ENCODE peak calls at places on chromosomes 16 and 17, in nine cellular contexts. W is iris pigment epithelial cell; V is CD8-positive, alpha-beta T cell; C is SJCRH30; M is activated gamma-delta T cell treated with anti-CD3 and anti-CD28 coated beads, Interleukin-2, amount 50 U/mL, for 16 hours; P is left colon; S is thoracic aorta; D is activated CD8-positive, alpha-beta T cell treated with anti-CD3 and anti-CD28 coated beads for 36 hours; G is activated CD8-positive, alpha-beta memory T cell treated with anti-CD3 and anti-CD28 coated beads, Interleukin-2, amount 50 U/mL, for 48 hours. X is an unnamed sample.

GRCh38 chr16:85234310-85235235 is 122.3 kb upstream of the CIBAR2 start:
- DNase-seq in W (peak), V (no peak), C (peak), M (no peak), P (peak), S (no peak), D (no peak), G (no peak), X (no peak)

GRCh38 chr16:83215417-83216001 is 588.7 kb downstream of the CDH13 start:
- DNase-seq in W (peak), V (peak), C (peak), M (peak), P (no peak), S (no peak), D (peak), G (peak), X (no peak)

GRCh38 chr17:1412185-1413110 is 12.4 kb upstream of the YWHAE start:
- DNase-seq in W (peak), V (no peak), C (peak), M (no peak), P (no peak), S (no peak), D (no peak), G (no peak), X (no peak)

GRCh38 chr17:50818266-50818665 is 17.1 kb upstream of the WFIKKN2 start:
- DNase-seq in W (no peak), V (no peak), C (no peak), M (no peak), P (no peak), S (no peak), D (no peak), G (no peak), X (no peak)

GRCh38 chr16:30949655-30950515 is 1.0 kb downstream of the ORAI3 start:
- DNase-seq in W (peak), V (peak), C (peak), M (no peak), P (peak), S (no peak), D (peak), G (peak), X (peak)

GRCh38 chr17:82963104-82963950 is 116.1 kb upstream of the METRNL start:
- DNase-seq in W (peak), V (peak), C (peak), M (peak), P (peak), S (peak), D (peak), G (peak), X (no peak)

GRCh38 chr17:42268236-42268635 is 8.0 kb downstream of the STAT5B start:
- DNase-seq in W (no peak), V (no peak), C (no peak), M (no peak), P (no peak), S (no peak), D (no peak), G (no peak), X (no peak)

GRCh38 chr17:35477248-35477647 is 28.7 kb upstream of the SLFN13 start:
- DNase-seq in W (no peak), V (no peak), C (no peak), M (no peak), P (no peak), S (no peak), D (no peak), G (no peak), X (no peak)

GRCh38 chr17:75412455-75413317 is 7.2 kb upstream of the GRB2 start:
- DNase-seq in W (peak), V (peak), C (peak), M (peak), P (peak), S (no peak), D (peak), G (peak), X (peak)

GRCh38 chr17:50192873-50193274 is 8.6 kb downstream of the COL1A1 start:
- DNase-seq in W (no peak), V (no peak), C (no peak), M (no peak), P (no peak), S (no peak), D (no peak), G (no peak), X (no peak)

GRCh38 chr17:73554498-73554897 is 89.7 kb downstream of the SDK2 start:
- DNase-seq in W (no peak), V (no peak), C (no peak), M (no peak), P (no peak), S (no peak), D (no peak), G (no peak), X (no peak)

GRCh38 chr16:79848739-79849518 is 248.4 kb upstream of the MAF start:
- DNase-seq in W (no peak), V (no peak), C (no peak), M (no peak), P (no peak), S (no peak), D (no peak), G (no peak), X (no peak)

GRCh38 chr16:11348737-11349598 is 3.7 kb downstream of the RMI2 start:
- DNase-seq in W (no peak), V (no peak), C (no peak), M (no peak), P (no peak), S (no peak), D (no peak), G (no peak), X (no peak)

X was measured in GDM1.